ENCODE peak calls at places on chromosomes 4 and X, in ten cellular contexts. B, M, P, Z, L, R, E, X, K and F are unnamed samples.

GRCh38 chr4:105273230-105273629 is 126.6 kb downstream of the TET2 start:
- DNase-seq in B (no peak), M (no peak), P (no peak), Z (no peak), L (no peak), R (no peak), E (no peak), X (no peak), K (no peak), F (no peak)

GRCh38 chr4:72900952-72901351 is 168.6 kb downstream of the COX18 start:
- DNase-seq in B (no peak), M (no peak), P (no peak), Z (no peak), L (no peak), R (no peak), E (no peak), X (peak), K (no peak), F (no peak)

GRCh38 chrX:70476934-70477733 is 32.5 kb downstream of the DLG3 start:
- DNase-seq in B (no peak), M (peak), P (peak), Z (no peak), L (no peak), R (no peak), E (peak), X (peak), K (no peak), F (no peak)

GRCh38 chr4:54695359-54696149 is 37.8 kb downstream of the KIT start:
- DNase-seq in B (no peak), M (no peak), P (no peak), Z (peak), L (no peak), R (no peak), E (no peak), X (no peak), K (no peak), F (no peak)

GRCh38 chr4:42501624-42502401 is 104.5 kb downstream of the SHISA3 start:
- DNase-seq in B (no peak), M (no peak), P (no peak), Z (no peak), L (no peak), R (no peak), E (peak), X (no peak), K (no peak), F (no peak)

GRCh38 chr4:158006973-158007372 is 165.9 kb downstream of the GASK1B start:
- DNase-seq in B (no peak), M (no peak), P (no peak), Z (no peak), L (no peak), R (no peak), E (no peak), X (no peak), K (no peak), F (no peak)

GRCh38 chrX:45851434-45851991 is 650.8 kb upstream of the DIPK2B start:
- DNase-seq in B (no peak), M (peak), P (peak), Z (no peak), L (peak), R (no peak), E (peak), X (no peak), K (no peak), F (no peak)

GRCh38 chr4:161252520-161253141 is 911.2 kb downstream of the FSTL5 start:
- DNase-seq in B (no peak), M (peak), P (no peak), Z (no peak), L (no peak), R (no peak), E (peak), X (no peak), K (no peak), F (no peak)

GRCh38 chrX:50913520-50913919 is 3.0 kb downstream of the BMP15 start:
- DNase-seq in B (no peak), M (no peak), P (no peak), Z (no peak), L (no peak), R (no peak), E (no peak), X (no peak), K (no peak), F (no peak)

GRCh38 chr4:101217353-101218031 is 129.8 kb downstream of the PPP3CA start:
- DNase-seq in B (no peak), M (no peak), P (no peak), Z (no peak), L (no peak), R (no peak), E (peak), X (peak), K (no peak), F (no peak)

DNA sequence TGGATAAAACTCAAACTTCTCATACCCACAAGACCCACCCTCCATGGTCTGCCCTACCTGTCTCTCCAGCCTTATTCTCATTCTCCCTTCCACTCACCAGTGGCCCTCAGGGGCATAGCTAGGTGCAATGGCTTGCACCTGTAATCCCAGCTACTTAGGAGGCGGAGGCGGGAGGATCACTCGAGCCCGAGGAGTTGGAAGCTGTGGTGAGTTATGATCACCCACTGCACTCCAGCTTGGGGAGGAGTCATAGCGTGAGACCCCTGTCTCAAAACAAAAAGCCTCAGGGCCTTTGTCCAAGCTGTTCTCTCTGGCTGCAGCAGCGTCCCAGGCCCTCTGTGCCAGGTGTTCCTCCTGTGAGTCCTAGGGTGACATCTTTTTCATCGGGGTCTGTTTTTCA is 16.5 kb downstream of the TKTL1 start:
- DNase-seq in B (no peak), M (no peak), P (no peak), Z (peak), L (no peak), R (no peak), E (no peak), X (no peak), K (no peak), F (no peak)
- H3K27ac ChIP-seq in B (no peak), M (no peak), P (no peak), Z (no peak), L (no peak), R (no peak), E (no peak), X (no peak), K (no peak), F (no peak)

DNA sequence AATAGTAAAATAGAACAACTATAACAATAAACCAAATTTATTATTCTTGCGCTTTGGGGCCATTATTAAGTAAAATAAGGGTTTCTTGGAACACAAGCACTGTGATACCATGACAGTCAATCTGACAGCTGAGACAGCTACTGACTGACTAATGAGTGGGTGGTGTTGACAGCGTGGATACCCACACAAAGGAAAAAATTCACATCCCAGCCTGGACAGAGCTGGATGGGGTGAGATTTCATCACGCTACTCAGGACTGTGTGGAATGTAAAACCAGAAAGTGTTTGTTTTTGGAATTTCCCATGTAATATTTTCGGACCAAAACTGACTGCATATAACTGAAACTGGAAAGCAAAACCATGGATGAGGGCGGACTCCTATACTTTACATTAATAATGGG is 48.8 kb downstream of the IGFBP7 start:
- DNase-seq in B (no peak), M (no peak), P (no peak), Z (no peak), L (no peak), R (no peak), E (peak), X (peak), K (no peak), F (no peak)
- H3K27ac ChIP-seq in B (peak), M (no peak), P (no peak), Z (peak), L (no peak), R (no peak), E (peak), X (peak), K (peak), F (no peak)

GRCh38 chr4:175252642-175253041 is 334.5 kb downstream of the ADAM29 start:
- DNase-seq in B (no peak), M (no peak), P (peak), Z (no peak), L (no peak), R (no peak), E (no peak), X (no peak), K (no peak), F (no peak)

DNA sequence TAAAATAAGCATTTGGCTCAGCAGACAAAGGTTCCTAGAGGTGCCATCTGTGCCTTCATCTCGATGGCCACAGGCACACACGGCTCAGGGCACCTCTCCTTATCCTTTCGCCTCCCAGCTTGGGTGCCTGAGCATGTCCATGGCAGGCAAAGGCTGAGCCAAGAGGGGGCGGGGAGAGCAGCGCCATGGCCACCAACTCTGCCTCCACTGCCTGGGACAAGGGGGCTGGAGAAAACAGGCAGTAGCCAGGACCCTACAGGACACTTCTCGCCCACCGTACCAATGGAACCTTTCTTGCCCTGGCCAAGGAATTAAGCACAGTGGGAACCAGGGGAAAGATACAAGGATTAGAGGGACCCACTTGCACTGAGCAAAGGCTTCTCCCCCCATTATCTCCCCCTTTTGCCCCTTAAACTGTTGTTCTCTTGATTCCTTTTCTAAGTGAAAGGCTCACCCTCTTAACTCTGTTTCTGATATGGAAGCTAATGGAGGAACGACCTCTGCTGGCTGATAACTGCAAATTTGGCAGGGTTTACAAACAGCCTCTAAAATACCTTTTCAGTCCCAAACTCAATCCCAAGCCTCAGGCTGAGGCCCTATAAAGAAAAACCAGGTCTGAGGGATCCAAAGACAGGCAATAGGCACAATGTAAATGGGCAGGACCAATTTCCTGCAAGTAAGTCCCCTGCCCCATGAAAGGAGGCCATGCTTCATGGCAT is 335.2 kb downstream of the ADAM29 start:
- DNase-seq in B (no peak), M (no peak), P (peak), Z (no peak), L (no peak), R (no peak), E (peak), X (no peak), K (no peak), F (no peak)
- H3K27ac ChIP-seq in B (no peak), M (no peak), P (no peak), Z (no peak), L (no peak), R (no peak), E (no peak), X (no peak), K (no peak), F (no peak)

GRCh38 chr4:176789955-176790354 is 2.8 kb downstream of the VEGFC start:
- DNase-seq in B (no peak), M (peak), P (no peak), Z (no peak), L (no peak), R (no peak), E (peak), X (peak), K (no peak), F (no peak)
- H3K27ac ChIP-seq in B (no peak), M (peak), P (no peak), Z (no peak), L (no peak), R (no peak), E (no peak), X (peak), K (no peak), F (no peak)